ENCODE peak calls at places on chromosomes 16 and 17, in nine cellular contexts. X, U, Q, J, E, T, Z, P and N are unnamed samples.

GRCh38 chr16:74586948-74587347 is 20.0 kb downstream of the GLG1 start:
- DNase-seq in X (no peak), U (no peak), Q (no peak), J (no peak), E (no peak), T (no peak), Z (no peak), P (no peak), N (no peak)

GRCh38 chr16:82083710-82084353 is 48.8 kb downstream of the HSD17B2 start:
- DNase-seq in X (no peak), U (no peak), Q (no peak), J (no peak), E (no peak), T (no peak), Z (no peak), P (no peak), N (no peak)

GRCh38 chr17:46043606-46044005 is 44.6 kb downstream of the STH start:
- DNase-seq in X (no peak), U (no peak), Q (no peak), J (no peak), E (no peak), T (no peak), Z (no peak), P (no peak), N (no peak)

GRCh38 chr16:14304891-14305459 is 233.9 kb downstream of the MRTFB start:
- DNase-seq in X (no peak), U (no peak), Q (no peak), J (no peak), E (peak; percentile 20), T (no peak), Z (no peak), P (no peak), N (no peak)

GRCh38 chr16:1773703-1774455 is 945 bp upstream of the MRPS34 start:
- DNase-seq in X (no peak), U (no peak), Q (no peak), J (no peak), E (no peak), T (no peak), Z (no peak), P (no peak), N (no peak)

GRCh38 chr16:185213-185612 is 5.0 kb downstream of the HBQ1 start:
- DNase-seq in X (no peak), U (no peak), Q (no peak), J (no peak), E (no peak), T (no peak), Z (no peak), P (no peak), N (no peak)

GRCh38 chr16:14325921-14326401 is 254.8 kb downstream of the MRTFB start:
- DNase-seq in X (no peak), U (no peak), Q (no peak), J (peak; percentile 31), E (no peak), T (no peak), Z (peak; percentile 46), P (peak; percentile 53), N (no peak)

GRCh38 chr16:19858654-19859018 is 26.0 kb downstream of the GPRC5B start:
- DNase-seq in X (no peak), U (no peak), Q (no peak), J (no peak), E (peak; percentile 24), T (no peak), Z (no peak), P (no peak), N (no peak)

GRCh38 chr17:143785-144281 is 6.5 kb downstream of the SCGB1C2 start:
- DNase-seq in X (peak; percentile 29), U (peak; percentile 94), Q (peak; percentile 92), J (peak; percentile 86), E (peak; percentile 95), T (peak; percentile 89), Z (peak; percentile 81), P (peak; percentile 85), N (peak; percentile 72)

GRCh38 chr16:27305839-27306442 is 7.8 kb upstream of the IL4R start:
- DNase-seq in X (no peak), U (no peak), Q (no peak), J (no peak), E (no peak), T (peak; percentile 18), Z (no peak), P (no peak), N (no peak)

GRCh38 chr16:47916266-47916665 is 239.5 kb downstream of the ABCC12 start:
- DNase-seq in X (no peak), U (no peak), Q (no peak), J (no peak), E (no peak), T (no peak), Z (no peak), P (no peak), N (no peak)

GRCh38 chr17:55005520-55005919 is 37.0 kb downstream of the STXBP4 start:
- DNase-seq in X (peak; percentile 63), U (no peak), Q (no peak), J (no peak), E (no peak), T (no peak), Z (no peak), P (no peak), N (no peak)

GRCh38 chr17:17269926-17270773 is 10.9 kb downstream of the COPS3 start:
- DNase-seq in X (peak; percentile 8), U (no peak), Q (no peak), J (no peak), E (no peak), T (no peak), Z (no peak), P (no peak), N (no peak)

GRCh38 chr17:76266244-76266938 is 1.2 kb downstream of the UBALD2 start:
- DNase-seq in X (no peak), U (no peak), Q (peak; percentile 52), J (peak; percentile 30), E (no peak), T (no peak), Z (peak; percentile 34), P (no peak), N (no peak)

GRCh38 chr17:78774956-78775571 is 7.0 kb downstream of the CYTH1 start:
- DNase-seq in X (no peak), U (peak; percentile 51), Q (no peak), J (no peak), E (peak; percentile 89), T (no peak), Z (no peak), P (no peak), N (no peak)

GRCh38 chr16:67443299-67443698 is 12.4 kb downstream of the HSD11B2 start:
- DNase-seq in X (no peak), U (peak; percentile 49), Q (no peak), J (peak; percentile 60), E (no peak), T (peak; percentile 88), Z (peak; percentile 78), P (peak; percentile 51), N (peak; percentile 87)

GRCh38 chr17:64016974-64017373 is 3.5 kb downstream of the ICAM2 start:
- DNase-seq in X (no peak), U (no peak), Q (no peak), J (no peak), E (no peak), T (no peak), Z (no peak), P (no peak), N (no peak)
- H3K4me1 ChIP-seq in X (no peaks in the 10 kb centered on the region), U (no peaks in the 10 kb centered on the region), Q (no peaks in the 10 kb centered on the region), J (peaks cover 31% of the 10 kb centered on the region), E (peaks cover 41% of the 10 kb centered on the region), T (peaks cover 11% of the 10 kb centered on the region), Z (no peaks in the 10 kb centered on the region), P (no peaks in the 10 kb centered on the region), N (no peaks in the 10 kb centered on the region)

DNA sequence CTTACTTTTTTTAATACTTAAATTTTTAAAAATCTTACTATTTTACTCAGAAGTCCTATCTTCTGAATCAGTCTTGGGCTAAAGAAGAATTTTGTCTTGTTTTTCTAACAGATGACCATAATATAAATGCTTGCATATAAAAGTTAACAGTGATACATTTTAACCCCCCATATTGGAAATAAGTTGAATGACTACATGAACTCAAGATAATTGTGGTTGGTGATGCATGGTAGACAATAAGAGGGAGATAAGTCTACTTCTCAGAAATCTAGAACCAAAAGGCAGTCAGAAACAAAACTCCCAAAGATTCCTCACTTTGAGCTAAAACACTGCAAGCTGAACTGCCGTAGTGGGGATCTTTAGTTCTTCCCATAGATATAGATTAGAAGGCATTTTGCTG is 868.4 kb upstream of the SOX9 start:
- DNase-seq in X (no peak), U (no peak), Q (no peak), J (no peak), E (no peak), T (no peak), Z (no peak), P (no peak), N (no peak)
- H3K27ac ChIP-seq in X (no peak overlapping the region), U (no peak overlapping the region), Q (no peak overlapping the region), J (no peak overlapping the region), E (no peak overlapping the region), T (no peak overlapping the region), Z (no peak overlapping the region), P (no peak overlapping the region), N (no peak overlapping the region)

GRCh38 chr17:30334421-30334820 is 564 bp upstream of the TMIGD1 start:
- DNase-seq in X (no peak), U (no peak), Q (no peak), J (no peak), E (no peak), T (no peak), Z (no peak), P (no peak), N (no peak)

GRCh38 chr17:30340957-30341356 is 7.1 kb upstream of the TMIGD1 start:
- DNase-seq in X (no peak), U (no peak), Q (no peak), J (no peak), E (no peak), T (no peak), Z (no peak), P (no peak), N (no peak)

GRCh38 chr17:30333503-30334240 is at the start of gene TMIGD1:
- DNase-seq in X (no peak), U (no peak), Q (no peak), J (no peak), E (no peak), T (no peak), Z (no peak), P (no peak), N (no peak)

GRCh38 chr17:30336369-30337171 is 2.7 kb upstream of the TMIGD1 start:
- DNase-seq in X (peak; percentile 79), U (no peak), Q (peak; percentile 66), J (no peak), E (no peak), T (no peak), Z (no peak), P (peak; percentile 39), N (no peak)

GRCh38 chr17:30337393-30337999 is 3.6 kb upstream of the TMIGD1 start:
- DNase-seq in X (no peak), U (no peak), Q (no peak), J (no peak), E (no peak), T (no peak), Z (no peak), P (no peak), N (no peak)
- TF ChIP-seq POLR2A in X (no peak), U (no peak), Q (no peak), J (no peak), E (no peak), T (no peak), Z (no peak), P (no peak), N (no peak)

DNA sequence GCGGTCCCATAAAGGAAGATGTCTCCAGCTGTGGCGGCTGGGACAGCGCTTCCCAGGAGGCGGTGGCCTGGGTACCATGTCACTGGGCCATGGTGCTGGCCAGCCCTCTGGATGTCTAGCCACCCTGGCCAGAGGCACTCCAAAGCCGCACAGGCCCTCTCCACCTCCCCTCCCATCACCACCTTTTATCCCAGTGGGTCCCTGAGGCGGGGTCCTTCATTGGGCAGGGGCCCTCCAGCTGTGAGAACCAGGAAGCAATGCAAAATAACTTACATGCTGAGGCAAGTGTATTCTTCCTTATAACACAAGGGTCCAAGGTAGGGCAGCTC is 23.1 kb downstream of the RAB11FIP4 start:
- DNase-seq in X (no peak), U (no peak), Q (no peak), J (no peak), E (no peak), T (no peak), Z (no peak), P (no peak), N (no peak)
- H3K4me1 ChIP-seq in X (no peaks in the 10 kb centered on the region), U (no peaks in the 10 kb centered on the region), Q (no peaks in the 10 kb centered on the region), J (peaks cover 17% of the 10 kb centered on the region), E (no peaks in the 10 kb centered on the region), T (no peaks in the 10 kb centered on the region), Z (no peaks in the 10 kb centered on the region), P (no peaks in the 10 kb centered on the region), N (no peaks in the 10 kb centered on the region)